ENCODE peak calls at places on chromosomes 5 and 9, in seven cellular contexts. C, Q, E, J, M, W and O are unnamed samples.

GRCh38 chr5:119218830-119219782 is 136.7 kb upstream of the TNFAIP8 start:
- DNase-seq in W (no peak), C (peak), E (peak), J (no peak), M (no peak), Q (no peak), O (no peak)

GRCh38 chr9:132023409-132024180 is 56.1 kb downstream of the MED27 start:
- DNase-seq in W (no peak), M (no peak), C (no peak), Q (no peak), J (no peak), E (no peak), O (no peak)

GRCh38 chr9:115442054-115442453 is 324.1 kb upstream of the TNC start:
- DNase-seq in J (no peak), E (no peak), W (no peak), Q (no peak), M (no peak), C (no peak), O (no peak)

GRCh38 chr9:76459691-76460635 is 981 bp downstream of the GCNT1 start:
- DNase-seq in W (peak), J (peak), M (no peak), E (peak), C (peak), Q (peak), O (no peak)

GRCh38 chr5:154778534-154778933 is 23.4 kb downstream of the LARP1 start:
- DNase-seq in M (no peak), Q (no peak), C (no peak), E (no peak), J (no peak), W (no peak), O (no peak)

GRCh38 chr5:145945620-145946111 is 9.3 kb downstream of the SH3RF2 start:
- DNase-seq in M (no peak), E (no peak), W (no peak), Q (no peak), J (no peak), C (no peak), O (no peak)

GRCh38 chr5:167764650-167765289 is 526.7 kb upstream of the WWC1 start:
- DNase-seq in E (no peak), C (no peak), W (no peak), J (no peak), M (no peak), Q (no peak), O (no peak)

GRCh38 chr5:179261301-179262125 is 83.7 kb downstream of the ADAMTS2 start:
- DNase-seq in Q (no peak), W (no peak), J (peak), M (no peak), E (peak), C (peak), O (peak)

GRCh38 chr9:113919825-113920224 is 43.7 kb downstream of the ZNF618 start:
- DNase-seq in Q (no peak), J (no peak), C (no peak), W (no peak), E (no peak), M (no peak), O (no peak)

GRCh38 chr9:119101048-119101447 is 268.2 kb downstream of the BRINP1 start:
- DNase-seq in Q (no peak), C (no peak), E (no peak), J (no peak), W (no peak), M (no peak), O (no peak)

GRCh38 chr5:54845567-54845941 is 139.8 kb downstream of the ESM1 start:
- DNase-seq in J (no peak), E (peak), C (no peak), M (no peak), W (no peak), Q (no peak), O (no peak)

GRCh38 chr5:60852940-60853339 is 8.9 kb upstream of the ELOVL7 start:
- DNase-seq in W (no peak), Q (no peak), M (no peak), J (no peak), C (no peak), E (no peak), O (no peak)

DNA sequence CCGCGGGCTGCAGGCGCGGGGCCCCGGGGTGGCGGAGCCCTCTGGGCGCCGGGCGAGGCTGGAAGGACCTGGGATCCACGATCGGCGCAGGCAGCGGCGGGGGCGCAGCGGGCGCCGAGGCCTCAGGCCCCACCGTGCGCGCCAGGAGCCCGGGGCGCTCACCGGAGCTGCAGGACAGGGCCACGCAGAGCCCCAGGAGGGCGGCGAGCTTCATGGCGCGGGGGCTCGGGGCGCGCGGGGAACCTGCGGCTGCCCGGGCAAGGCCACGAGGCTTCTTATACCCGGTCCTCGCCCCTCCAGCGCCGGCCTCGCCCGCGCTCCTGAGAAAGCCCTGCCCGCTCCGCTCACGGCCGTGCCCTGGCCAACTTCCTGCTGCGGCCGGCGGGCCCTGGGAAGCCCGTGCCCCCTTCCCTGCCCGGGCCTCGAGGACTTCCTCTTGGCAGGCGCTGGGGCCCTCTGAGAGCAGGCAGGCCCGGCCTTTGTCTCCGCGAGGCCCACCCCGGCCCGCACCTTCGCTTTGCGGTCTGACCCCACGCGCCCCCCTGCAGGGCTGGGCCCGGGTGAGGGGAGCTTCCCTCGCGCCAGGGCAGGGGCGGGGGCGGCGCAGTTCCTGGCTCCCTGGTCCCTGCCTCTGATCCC is at the start of gene SCGB3A1:
- DNase-seq in W (no peak), Q (no peak), J (no peak), M (no peak), E (no peak), C (no peak), O (no peak)
- H3K4me3 ChIP-seq in W (no peak), Q (peak), J (no peak), M (no peak), E (no peak), C (peak), O (peak)

GRCh38 chr9:928363-929042 is 48.0 kb upstream of the DMRT3 start:
- DNase-seq in C (peak), Q (no peak), W (peak), M (no peak), E (peak), J (no peak), O (no peak)
- TF ChIP-seq CTCF in C (peak), Q (peak), W (peak), M (peak), E (peak), J (no peak), O (no peak)

DNA sequence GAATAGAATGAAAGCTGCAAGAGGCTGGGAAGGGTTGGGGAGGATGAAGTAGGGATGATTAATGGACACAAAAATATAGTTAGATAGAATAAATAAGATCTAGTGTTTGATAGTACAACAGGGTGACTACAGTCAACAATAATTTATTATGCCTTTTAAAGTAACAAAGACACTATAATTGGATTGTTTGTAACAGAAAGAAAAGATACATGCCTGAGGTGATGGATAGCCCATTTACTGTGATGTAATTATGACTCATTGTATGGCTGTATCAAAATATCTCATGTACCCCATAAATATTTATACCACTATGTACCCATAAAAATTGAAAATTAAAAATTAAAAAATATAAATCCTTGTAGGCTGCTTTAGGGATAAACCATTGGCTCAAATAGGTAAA is 35.0 kb downstream of the APBA1 start:
- DNase-seq in J (no peak), M (no peak), E (no peak), C (no peak), W (no peak), Q (no peak), O (no peak)
- H3K27ac ChIP-seq in J (no peak), M (no peak), E (no peak), C (no peak), W (no peak), Q (no peak), O (no peak)

GRCh38 chr5:138035605-138036537 is 3.0 kb upstream of the FAM13B start:
- DNase-seq in Q (peak), W (peak), C (peak), M (peak), E (peak), J (peak), O (peak)
- H3K4me3 ChIP-seq in Q (no peak), W (no peak), C (peak), M (no peak), E (no peak), J (no peak), O (peak)